ENCODE peak calls at places on chromosomes 5 and 9, in five cellular contexts. One of them, this sample, is unnamed.

GRCh38 chr9:15430920-15431844 is 8.5 kb downstream of the SNAPC3 start:
- DNase-seq in NAMALWA: no peak
- DNase-seq in endodermal cell: peak
- DNase-seq in activated CD4-positive, alpha-beta T cell treated with anti-CD3 and anti-CD28 coated beads for 1 hour: no peak
- DNase-seq in CD8-positive, alpha-beta T cell: no peak
- DNase-seq in this sample: no peak

GRCh38 chr5:122121782-122122465 is 7.4 kb upstream of the ZNF474 start:
- DNase-seq in NAMALWA: no peak
- DNase-seq in CD8-positive, alpha-beta T cell: no peak
- DNase-seq in activated CD4-positive, alpha-beta T cell treated with anti-CD3 and anti-CD28 coated beads for 1 hour: no peak
- DNase-seq in endodermal cell: no peak
- DNase-seq in this sample: peak

GRCh38 chr9:121071356-121071755 is 3.4 kb upstream of the CNTRL start:
- DNase-seq in endodermal cell: no peak
- DNase-seq in NAMALWA: no peak
- DNase-seq in CD8-positive, alpha-beta T cell: no peak
- DNase-seq in activated CD4-positive, alpha-beta T cell treated with anti-CD3 and anti-CD28 coated beads for 1 hour: no peak
- DNase-seq in this sample: no peak

GRCh38 chr9:97808972-97809371 is 44.1 kb upstream of the FOXE1 start:
- DNase-seq in CD8-positive, alpha-beta T cell: no peak
- DNase-seq in activated CD4-positive, alpha-beta T cell treated with anti-CD3 and anti-CD28 coated beads for 1 hour: no peak
- DNase-seq in endodermal cell: no peak
- DNase-seq in NAMALWA: no peak
- DNase-seq in this sample: no peak

GRCh38 chr5:151223447-151224264 is at the start of gene CCDC69:
- DNase-seq in endodermal cell: peak
- DNase-seq in activated CD4-positive, alpha-beta T cell treated with anti-CD3 and anti-CD28 coated beads for 1 hour: peak
- DNase-seq in NAMALWA: peak
- DNase-seq in CD8-positive, alpha-beta T cell: no peak
- DNase-seq in this sample: peak

GRCh38 chr5:19547640-19548039 is 440.4 kb downstream of the CDH18 start:
- DNase-seq in activated CD4-positive, alpha-beta T cell treated with anti-CD3 and anti-CD28 coated beads for 1 hour: no peak
- DNase-seq in CD8-positive, alpha-beta T cell: no peak
- DNase-seq in NAMALWA: no peak
- DNase-seq in endodermal cell: no peak
- DNase-seq in this sample: peak

GRCh38 chr5:19401032-19401431 is 587.0 kb downstream of the CDH18 start:
- DNase-seq in activated CD4-positive, alpha-beta T cell treated with anti-CD3 and anti-CD28 coated beads for 1 hour: no peak
- DNase-seq in NAMALWA: no peak
- DNase-seq in CD8-positive, alpha-beta T cell: no peak
- DNase-seq in endodermal cell: no peak
- DNase-seq in this sample: no peak

GRCh38 chr5:94906750-94907149 is 288.3 kb downstream of the SLF1 start:
- DNase-seq in activated CD4-positive, alpha-beta T cell treated with anti-CD3 and anti-CD28 coated beads for 1 hour: no peak
- DNase-seq in NAMALWA: no peak
- DNase-seq in endodermal cell: no peak
- DNase-seq in CD8-positive, alpha-beta T cell: no peak
- DNase-seq in this sample: no peak

GRCh38 chr9:110969971-110970381 is 68.3 kb downstream of the LPAR1 start:
- DNase-seq in activated CD4-positive, alpha-beta T cell treated with anti-CD3 and anti-CD28 coated beads for 1 hour: no peak
- DNase-seq in CD8-positive, alpha-beta T cell: no peak
- DNase-seq in endodermal cell: no peak
- DNase-seq in NAMALWA: no peak
- DNase-seq in this sample: peak

GRCh38 chr5:133613743-133614142 is 1.4 kb upstream of the FSTL4 start:
- DNase-seq in NAMALWA: no peak
- DNase-seq in CD8-positive, alpha-beta T cell: no peak
- DNase-seq in activated CD4-positive, alpha-beta T cell treated with anti-CD3 and anti-CD28 coated beads for 1 hour: no peak
- DNase-seq in endodermal cell: no peak
- DNase-seq in this sample: no peak

GRCh38 chr9:10957878-10958277 is 345.1 kb upstream of the PTPRD start:
- DNase-seq in NAMALWA: no peak
- DNase-seq in CD8-positive, alpha-beta T cell: no peak
- DNase-seq in activated CD4-positive, alpha-beta T cell treated with anti-CD3 and anti-CD28 coated beads for 1 hour: no peak
- DNase-seq in endodermal cell: no peak
- DNase-seq in this sample: no peak

GRCh38 chr5:88230546-88231066 is 38.0 kb downstream of the TMEM161B start:
- DNase-seq in NAMALWA: no peak
- DNase-seq in endodermal cell: no peak
- DNase-seq in CD8-positive, alpha-beta T cell: no peak
- DNase-seq in activated CD4-positive, alpha-beta T cell treated with anti-CD3 and anti-CD28 coated beads for 1 hour: no peak
- DNase-seq in this sample: no peak

GRCh38 chr9:36575411-36575882 is 2.8 kb downstream of the MELK start:
- DNase-seq in NAMALWA: no peak
- DNase-seq in endodermal cell: no peak
- DNase-seq in activated CD4-positive, alpha-beta T cell treated with anti-CD3 and anti-CD28 coated beads for 1 hour: no peak
- DNase-seq in CD8-positive, alpha-beta T cell: no peak
- DNase-seq in this sample: peak

This sample was measured in PC-3.